ENCODE peak calls at places on chromosomes 16 and 17, in five cellular contexts. N, P, U, B and X are unnamed samples.

GRCh38 chr16:66414891-66415290 is 12.2 kb upstream of the BEAN1 start:
- DNase-seq in N (no peak), P (no peak), U (no peak), B (no peak), X (no peak)

GRCh38 chr16:69217433-69217832 is 30.5 kb downstream of the SNTB2 start:
- DNase-seq in N (no peak), P (no peak), U (no peak), B (peak), X (no peak)

GRCh38 chr16:12184419-12184831 is 207.9 kb downstream of the SNX29 start:
- DNase-seq in N (no peak), P (no peak), U (no peak), B (no peak), X (no peak)

GRCh38 chr17:73359987-73360410 is 48.2 kb upstream of the CDC42EP4 start:
- DNase-seq in N (no peak), P (no peak), U (no peak), B (peak), X (peak)

GRCh38 chr17:38659415-38659814 is 15.3 kb downstream of the EPOP start:
- DNase-seq in N (no peak), P (no peak), U (no peak), B (no peak), X (no peak)

GRCh38 chr17:46876353-46876887 is 25.0 kb downstream of the WNT9B start:
- DNase-seq in N (no peak), P (no peak), U (no peak), B (peak), X (no peak)

GRCh38 chr16:22357635-22357971 is 16.8 kb downstream of the CDR2 start:
- DNase-seq in N (no peak), P (no peak), U (no peak), B (no peak), X (no peak)

GRCh38 chr16:54290203-54291106 is 3.9 kb upstream of the IRX3 start:
- DNase-seq in N (no peak), P (no peak), U (no peak), B (no peak), X (no peak)

GRCh38 chr17:2449486-2449885 is 48.6 kb upstream of the MNT start:
- DNase-seq in N (no peak), P (no peak), U (no peak), B (no peak), X (no peak)

GRCh38 chr16:72481419-72481818 is 309.5 kb upstream of the PMFBP1 start:
- DNase-seq in N (no peak), P (no peak), U (no peak), B (no peak), X (no peak)

GRCh38 chr17:36198831-36199465 is 2.4 kb upstream of the CCL3L1 start:
- DNase-seq in N (no peak), P (no peak), U (no peak), B (no peak), X (no peak)

GRCh38 chr17:81139428-81139827 is 25.9 kb upstream of the PVALEF start:
- DNase-seq in N (no peak), P (no peak), U (no peak), B (no peak), X (no peak)

GRCh38 chr17:50318551-50319310 is 27.2 kb upstream of the XYLT2 start:
- DNase-seq in N (no peak), P (no peak), U (no peak), B (no peak), X (no peak)

GRCh38 chr17:8175795-8176196 is 384 bp downstream of the TMEM107 start:
- DNase-seq in N (no peak), P (no peak), U (no peak), B (no peak), X (peak)

GRCh38 chr17:37182786-37183185 is 193.0 kb upstream of the C17orf78 start:
- DNase-seq in N (no peak), P (no peak), U (no peak), B (peak), X (no peak)